ENCODE peak calls at places on chromosomes 3 and 15, in four cellular contexts. P is IMR-90, W is stomach, H is endothelial cell of umbilical vein. Q is an unnamed sample.

GRCh38 chr15:93803406-93803805 is 428.0 kb upstream of the MCTP2 start:
- DNase-seq in P (no peak), H (no peak), W (no peak), Q (no peak)

GRCh38 chr3:172140499-172141391 is 101.4 kb downstream of the FNDC3B start:
- DNase-seq in P (peak), W (no peak), H (peak), Q (peak)

GRCh38 chr3:113270786-113271185 is 59.4 kb downstream of the BOC start:
- DNase-seq in H (no peak), P (no peak), W (no peak), Q (no peak)

GRCh38 chr3:159837725-159838124 is 150.9 kb upstream of the IL12A start:
- DNase-seq in H (no peak), W (no peak), P (no peak), Q (no peak)

GRCh38 chr15:44545934-44546802 is 9.2 kb downstream of the EIF3J start:
- DNase-seq in H (peak), P (peak), W (no peak), Q (no peak)

GRCh38 chr3:104437891-104438290 is 928.8 kb upstream of the ALCAM start:
- DNase-seq in P (peak), W (no peak), H (no peak), Q (no peak)

GRCh38 chr3:51896607-51897305 is 6.4 kb downstream of the IQCF1 start:
- DNase-seq in P (no peak), W (no peak), H (no peak), Q (no peak)

GRCh38 chr3:81829946-81830345 is 68.5 kb upstream of the GBE1 start:
- DNase-seq in H (no peak), P (no peak), W (no peak), Q (no peak)

GRCh38 chr3:128617557-128618397 is 32.8 kb downstream of the RPN1 start:
- DNase-seq in H (peak), W (peak), P (peak), Q (peak)
- TF ChIP-seq POLR2A in H (no peak), W (no peak), P (no peak), Q (peak)

GRCh38 chr3:14125193-14126016 is 553 bp downstream of the TMEM43 start:
- DNase-seq in P (peak), W (peak), H (peak), Q (peak)
- TF ChIP-seq POLR2A in P (peak), W (no peak), H (no peak), Q (peak)

GRCh38 chr3:123702720-123703119 is 117.9 kb upstream of the HACD2 start:
- DNase-seq in H (no peak), W (no peak), P (no peak), Q (no peak)

GRCh38 chr3:123705886-123706285 is 121.0 kb upstream of the HACD2 start:
- DNase-seq in W (no peak), P (no peak), H (no peak), Q (no peak)

GRCh38 chr3:123696796-123697195 is 111.9 kb upstream of the HACD2 start:
- DNase-seq in P (peak), W (no peak), H (no peak), Q (no peak)

GRCh38 chr3:123698813-123699212 is 114.0 kb upstream of the HACD2 start:
- DNase-seq in W (no peak), H (no peak), P (no peak), Q (no peak)

GRCh38 chr3:123700791-123701712 is 116.2 kb upstream of the HACD2 start:
- DNase-seq in W (no peak), P (peak), H (no peak), Q (peak)
- TF ChIP-seq POLR2A in W (no peak), P (no peak), H (no peak), Q (peak)

DNA sequence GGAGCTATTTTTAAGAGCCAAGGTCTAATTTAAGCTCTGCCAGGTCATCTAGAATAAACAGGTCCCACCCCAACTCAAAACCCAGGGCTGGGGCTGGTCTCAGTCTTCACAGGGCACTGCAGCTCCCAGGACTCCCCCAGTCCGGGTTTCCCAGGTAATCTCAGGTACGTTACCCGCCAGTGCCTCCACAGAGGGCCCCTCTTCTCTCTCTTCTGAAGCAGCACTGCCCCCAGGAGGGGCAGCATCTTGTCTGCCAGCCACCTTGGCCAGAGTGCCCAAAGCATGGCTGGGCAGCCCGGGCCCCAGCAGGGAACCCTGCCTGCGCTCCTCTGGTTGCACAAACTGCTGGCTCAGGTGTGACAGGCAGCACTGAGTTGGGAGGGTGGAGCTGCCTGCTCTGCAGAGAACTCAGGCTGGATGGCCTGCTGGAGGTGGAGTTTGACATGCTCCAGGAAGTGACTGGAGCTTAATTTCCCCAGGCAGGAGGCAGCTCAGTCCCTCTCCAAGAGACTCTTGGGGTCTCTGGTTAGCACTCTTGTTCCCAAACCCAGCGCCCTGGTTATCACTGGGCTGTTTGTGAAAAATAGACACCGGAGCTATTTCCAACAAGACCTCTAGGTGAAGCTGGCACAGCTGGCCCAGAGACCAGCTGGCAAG is at the start of gene PLA2G4F:
- DNase-seq in H (no peak), W (peak), P (no peak), Q (peak)
- TF ChIP-seq POLR2A in H (no peak), W (no peak), P (no peak), Q (peak)

DNA sequence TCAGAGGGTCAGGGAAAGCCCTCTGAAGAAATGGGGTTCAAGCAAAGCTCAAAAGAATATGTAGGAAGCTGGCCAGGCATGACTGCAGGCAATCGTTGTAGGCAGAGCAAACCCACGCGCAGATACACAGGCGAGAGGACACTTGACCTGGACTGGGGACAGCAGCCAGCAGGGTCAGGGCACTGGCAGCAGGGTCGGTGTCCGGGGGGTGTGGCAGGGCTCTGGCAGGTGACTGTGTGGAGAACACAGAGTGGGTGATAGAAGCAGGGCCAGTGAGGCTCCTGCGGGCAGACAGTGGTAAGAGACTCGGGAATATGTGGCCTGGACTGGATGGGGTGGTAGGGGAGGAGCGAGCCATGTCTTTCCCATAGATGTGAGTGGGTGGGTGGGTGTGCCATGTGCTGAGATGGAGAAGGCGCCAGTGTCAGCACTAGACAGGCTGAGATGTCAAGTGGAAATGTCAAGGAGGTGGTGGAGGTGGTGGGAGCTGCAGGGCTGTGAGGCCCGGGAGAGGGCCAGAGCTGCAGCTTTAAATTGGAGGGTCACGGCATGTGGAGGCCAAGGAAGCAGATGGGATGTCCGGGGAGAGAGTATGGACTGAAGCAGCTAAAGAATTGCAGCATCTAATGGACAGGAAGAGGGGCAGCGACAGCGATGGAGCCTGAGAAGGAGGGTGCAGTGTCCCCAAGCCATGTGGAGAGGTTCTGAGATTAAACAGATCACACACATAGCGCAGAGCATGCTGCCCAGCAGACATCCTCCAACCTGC is 13.4 kb downstream of the TMEM43 start:
- DNase-seq in H (no peak), P (no peak), W (no peak), Q (no peak)
- TF ChIP-seq POLR2A in H (peak), P (no peak), W (no peak), Q (no peak)

DNA sequence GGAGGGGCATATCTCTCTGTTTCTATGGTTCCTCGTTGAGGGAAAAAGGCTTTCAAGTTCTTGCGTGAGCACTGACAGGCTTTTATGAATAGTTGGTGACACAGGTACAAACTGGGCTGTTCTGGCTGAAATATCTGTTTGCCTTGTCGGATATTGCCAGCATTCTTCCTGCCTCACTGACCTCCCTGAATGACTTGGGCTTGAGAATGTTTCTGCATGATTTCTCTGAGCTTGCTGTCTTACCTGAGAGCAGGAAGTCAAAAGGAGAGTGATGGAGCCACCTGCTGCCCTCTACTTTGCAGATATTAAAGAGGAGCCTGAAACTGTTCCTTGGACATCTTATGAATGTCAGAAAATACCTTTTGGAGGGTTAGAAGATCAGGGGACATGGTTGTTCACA is 4.8 kb downstream of the GCNT3 start:
- DNase-seq in P (no peak), W (no peak), H (no peak), Q (peak)
- TF ChIP-seq POLR2A in P (no peak), W (no peak), H (no peak), Q (peak)

GRCh38 chr3:32686713-32687112 is 1.7 kb downstream of the CNOT10 start:
- DNase-seq in P (no peak), W (no peak), H (no peak), Q (no peak)

GRCh38 chr3:32685604-32686185 is 707 bp downstream of the CNOT10 start:
- DNase-seq in H (no peak), W (no peak), P (peak), Q (no peak)

GRCh38 chr3:32681811-32682210 is 3.2 kb upstream of the CNOT10 start:
- DNase-seq in W (no peak), P (no peak), H (no peak), Q (no peak)

GRCh38 chr3:32684029-32684799 is 774 bp upstream of the CNOT10 start:
- DNase-seq in P (no peak), H (no peak), W (no peak), Q (no peak)

GRCh38 chr3:32684800-32685603 is at the start of gene CNOT10:
- DNase-seq in P (peak), H (peak), W (peak), Q (peak)
- TF ChIP-seq POLR2A in P (peak), H (peak), W (no peak), Q (peak)

GRCh38 chr15:40958146-40958545 is 4.9 kb downstream of the CHAC1 start:
- DNase-seq in P (no peak), H (no peak), W (no peak), Q (no peak)
- TF ChIP-seq POLR2A in P (no peak), H (no peak), W (no peak), Q (no peak)

GRCh38 chr3:185489462-185489861 is 9.4 kb downstream of the TMEM41A start:
- DNase-seq in W (no peak), P (no peak), H (no peak), Q (peak)
- TF ChIP-seq POLR2A in W (no peak), P (no peak), H (no peak), Q (no peak)

DNA sequence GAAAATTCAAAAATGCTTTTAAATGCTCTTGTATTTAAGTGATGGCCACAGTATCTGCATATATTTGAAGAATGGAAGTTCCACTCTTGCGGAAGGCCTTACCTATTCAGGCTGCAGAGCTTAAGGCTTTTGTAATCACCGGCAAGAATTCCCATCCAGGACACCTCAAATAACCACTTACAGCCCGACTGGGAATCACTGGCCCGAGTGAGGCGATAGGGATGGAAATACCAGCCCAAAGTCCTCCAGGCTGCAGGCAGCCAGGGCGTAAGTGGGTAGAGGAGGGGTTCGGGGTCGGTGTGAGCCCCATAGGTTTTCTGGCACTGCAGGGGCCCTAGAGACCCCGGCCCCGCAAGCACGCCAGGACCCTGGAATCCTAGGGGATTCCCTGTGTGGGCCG is 9.5 kb downstream of the CMTM7 start:
- DNase-seq in H (no peak), W (no peak), P (no peak), Q (no peak)
- TF ChIP-seq POLR2A in H (no peak), W (no peak), P (no peak), Q (no peak)

Q was measured in transverse colon.